ENCODE peak calls at places on chromosomes 11 and 22, in four cellular contexts. W, L, P and D are unnamed samples.

GRCh38 chr11:35682230-35683195 is 19.9 kb downstream of the TRIM44 start:
- DNase-seq in P (no peak), L (no peak), W (no peak), D (no peak)

GRCh38 chr11:20555783-20556182 is 43.6 kb upstream of the SLC6A5 start:
- DNase-seq in W (no peak), P (no peak), L (no peak), D (no peak)

GRCh38 chr22:25668437-25668836 is 73.6 kb upstream of the MYO18B start:
- DNase-seq in P (no peak), W (no peak), L (no peak), D (no peak)

GRCh38 chr11:12224537-12224893 is 114.1 kb downstream of the MICAL2 start:
- DNase-seq in P (no peak), W (peak), L (no peak), D (peak)

GRCh38 chr11:9473408-9473807 is 12.6 kb downstream of the ZNF143 start:
- DNase-seq in W (no peak), P (no peak), L (no peak), D (no peak)

GRCh38 chr11:62538470-62539237 is 8.0 kb downstream of the AHNAK start:
- DNase-seq in P (no peak), W (no peak), L (no peak), D (no peak)

GRCh38 chr11:11297578-11297977 is 55.5 kb downstream of the CSNK2A3 start:
- DNase-seq in P (no peak), L (no peak), W (no peak), D (no peak)

GRCh38 chr11:46357483-46357936 is 10.2 kb downstream of the DGKZ start:
- DNase-seq in P (no peak), W (no peak), L (no peak), D (no peak)

GRCh38 chr22:20198527-20199319 is 47.9 kb upstream of the CCDC188 start:
- DNase-seq in W (no peak), L (no peak), P (no peak), D (no peak)

GRCh38 chr22:32920032-32920628 is 118.6 kb downstream of the TIMP3 start:
- DNase-seq in P (no peak), W (no peak), L (no peak), D (no peak)

GRCh38 chr11:2791139-2791520 is 91.3 kb upstream of the KCNQ1OT1 start:
- DNase-seq in L (no peak), P (no peak), W (no peak), D (no peak)

GRCh38 chr11:125390949-125391348 is 105.1 kb downstream of the FEZ1 start:
- DNase-seq in W (no peak), P (no peak), L (peak), D (no peak)

GRCh38 chr11:12089473-12089872 is 20.9 kb upstream of the MICAL2 start:
- DNase-seq in L (no peak), P (no peak), W (no peak), D (no peak)

GRCh38 chr22:46931414-46931813 is 169.0 kb downstream of the TBC1D22A start:
- DNase-seq in P (no peak), L (no peak), W (no peak), D (no peak)

GRCh38 chr22:43736651-43737050 is 75.5 kb downstream of the EFCAB6 start:
- DNase-seq in P (no peak), L (no peak), W (no peak), D (no peak)

GRCh38 chr11:1907955-1908354 is 11.5 kb upstream of the TNNT3 start:
- DNase-seq in L (no peak), W (no peak), P (no peak), D (no peak)

GRCh38 chr11:106092446-106092845 is 15.0 kb downstream of the AASDHPPT start:
- DNase-seq in P (no peak), W (no peak), L (no peak), D (no peak)

GRCh38 chr11:91163619-91164451 is 941.0 kb upstream of the CHORDC1 start:
- DNase-seq in W (no peak), P (no peak), L (peak), D (no peak)

GRCh38 chr11:73454987-73455386 is 78.8 kb downstream of the RELT start:
- DNase-seq in L (no peak), P (no peak), W (no peak), D (peak)

GRCh38 chr11:68840661-68841653 is 759 bp downstream of the CPT1A start:
- DNase-seq in W (peak), P (no peak), L (peak), D (no peak)

GRCh38 chr22:50112151-50113118 is 22.6 kb downstream of the MOV10L1 start:
- DNase-seq in L (no peak), P (no peak), W (peak), D (peak)

GRCh38 chr11:64019106-64020031 is 16.4 kb upstream of the FLRT1 start:
- DNase-seq in L (no peak), P (no peak), W (no peak), D (no peak)

GRCh38 chr22:24975813-24976341 is 23.4 kb downstream of the KIAA1671 start:
- DNase-seq in P (no peak), L (no peak), W (no peak), D (peak)

GRCh38 chr11:4118107-4118506 is 23.5 kb downstream of the RRM1 start:
- DNase-seq in P (no peak), W (no peak), L (no peak), D (no peak)

GRCh38 chr11:130211781-130212401 is 52.3 kb downstream of the ST14 start:
- DNase-seq in L (no peak), W (peak), P (no peak), D (no peak)

GRCh38 chr11:131904756-131905155 is 534.3 kb downstream of the NTM start:
- DNase-seq in L (no peak), W (no peak), P (no peak), D (no peak)

GRCh38 chr11:77510095-77510494 is 36.2 kb upstream of the PAK1 start:
- DNase-seq in L (no peak), P (no peak), W (no peak), D (no peak)